ENCODE peak calls at places on chromosomes 12 and 14, in seven cellular contexts. K is AG08395; R is kidney epithelial cell; Z is CD8-positive, alpha-beta T cell; N is NCI-H524; B is NB4; I is HS-5. U is an unnamed sample.

GRCh38 chr12:107684990-107685359 is 624 bp upstream of the PWP1 start:
- DNase-seq in N (peak), R (no peak), I (no peak), Z (no peak), B (peak), K (no peak), U (no peak)

GRCh38 chr12:82596484-82596883 is 90.2 kb upstream of the TMTC2 start:
- DNase-seq in Z (no peak), N (no peak), R (no peak), B (no peak), K (no peak), I (no peak), U (no peak)

GRCh38 chr14:79701371-79701770 is 509.9 kb downstream of the DIO2 start:
- DNase-seq in Z (no peak), B (no peak), I (no peak), R (no peak), K (no peak), N (no peak), U (no peak)

GRCh38 chr14:82667006-82667405 is 1133.4 kb upstream of the SEL1L start:
- DNase-seq in Z (no peak), B (no peak), R (no peak), N (no peak), K (no peak), I (peak), U (no peak)

GRCh38 chr14:74821267-74821915 is 54.6 kb downstream of the PROX2 start:
- DNase-seq in K (no peak), Z (no peak), R (no peak), N (no peak), B (no peak), I (no peak), U (no peak)

GRCh38 chr12:113846275-113846674 is 119.8 kb downstream of the RBM19 start:
- DNase-seq in K (no peak), N (no peak), R (no peak), Z (no peak), B (peak), I (no peak), U (no peak)

GRCh38 chr12:30286345-30286926 is 409.2 kb downstream of the IPO8 start:
- DNase-seq in N (peak), K (peak), B (peak), R (no peak), Z (no peak), I (peak), U (no peak)

GRCh38 chr12:113858828-113859386 is 107.2 kb downstream of the RBM19 start:
- DNase-seq in N (no peak), Z (no peak), I (no peak), K (no peak), B (peak), R (no peak), U (no peak)

GRCh38 chr14:58200480-58200841 is 512 bp downstream of the ACTR10 start:
- DNase-seq in B (no peak), Z (no peak), I (no peak), K (no peak), N (no peak), R (no peak), U (no peak)

GRCh38 chr14:28152453-28153044 is 614.0 kb upstream of the FOXG1 start:
- DNase-seq in I (no peak), K (no peak), B (no peak), Z (no peak), N (no peak), R (no peak), U (no peak)

GRCh38 chr12:29741342-29742241 is 42.1 kb downstream of the TMTC1 start:
- DNase-seq in R (peak), K (no peak), N (no peak), Z (no peak), B (no peak), I (peak), U (no peak)

GRCh38 chr12:50569321-50569720 is 64.5 kb downstream of the DIP2B start:
- DNase-seq in N (no peak), I (no peak), K (no peak), Z (no peak), R (no peak), B (no peak), U (no peak)